ENCODE peak calls at places on chromosomes 16 and 17, in six cellular contexts. G is stimulated activated CD4-positive, alpha-beta T cell treated with anti-CD3 and anti-CD28 coated beads, Interleukin-15, amount 100 ng/mL, for 1 hour; L is GDM1; I is mucosa of gallbladder; B is fibroblast of lung; Y is islet precursor cell. T is an unnamed sample.

GRCh38 chr16:19203374-19203966 is 35.4 kb downstream of the SYT17 start:
- DNase-seq in G (no peak), I (peak), L (no peak), Y (no peak), B (no peak), T (no peak)

GRCh38 chr17:73043686-73044581 is 48.6 kb downstream of the SLC39A11 start:
- DNase-seq in L (no peak), B (peak), I (no peak), G (no peak), Y (no peak), T (no peak)

GRCh38 chr16:29834079-29834478 is 13.8 kb downstream of the MVP start:
- DNase-seq in I (no peak), L (no peak), B (no peak), Y (no peak), G (no peak), T (no peak)

GRCh38 chr17:32497431-32498205 is 10.8 kb downstream of the CDK5R1 start:
- DNase-seq in Y (no peak), B (peak), G (no peak), L (no peak), I (no peak), T (no peak)

GRCh38 chr16:85473909-85474640 is 139.0 kb upstream of the GSE1 start:
- DNase-seq in I (no peak), B (no peak), G (no peak), L (no peak), Y (no peak), T (no peak)

GRCh38 chr16:73848993-73849392 is 447.6 kb upstream of the PSMD7 start:
- DNase-seq in G (no peak), L (no peak), B (no peak), I (no peak), Y (no peak), T (no peak)

GRCh38 chr16:78094166-78094565 is 5.3 kb upstream of the WWOX start:
- DNase-seq in Y (no peak), I (no peak), L (no peak), G (no peak), B (peak), T (peak)

GRCh38 chr17:518047-518735 is 165.6 kb upstream of the RPH3AL start:
- DNase-seq in I (no peak), B (no peak), Y (no peak), L (no peak), G (no peak), T (no peak)

GRCh38 chr17:19302791-19303233 is 59.7 kb downstream of the B9D1 start:
- DNase-seq in Y (no peak), G (no peak), L (no peak), I (no peak), B (no peak), T (peak)

GRCh38 chr16:56510544-56510943 is 9.3 kb downstream of the BBS2 start:
- DNase-seq in I (no peak), Y (no peak), G (no peak), L (no peak), B (no peak), T (no peak)

GRCh38 chr17:30363715-30364202 is 15.0 kb upstream of the CPD start:
- DNase-seq in Y (no peak), G (peak), L (peak), B (peak), I (peak), T (peak)

GRCh38 chr17:6303664-6304063 is 131.3 kb downstream of the AIPL1 start:
- DNase-seq in Y (peak), I (peak), L (no peak), B (peak), G (no peak), T (no peak)

GRCh38 chr17:17018612-17019429 is 23.4 kb upstream of the MPRIP start:
- DNase-seq in B (no peak), G (no peak), L (no peak), Y (peak), I (peak), T (no peak)

GRCh38 chr17:2412561-2413021 is 11.7 kb upstream of the MNT start:
- DNase-seq in G (no peak), Y (peak), B (peak), L (no peak), I (no peak), T (no peak)

GRCh38 chr16:57483725-57484514 is 2.4 kb downstream of the DOK4 start:
- DNase-seq in Y (no peak), I (peak), B (no peak), G (no peak), L (no peak), T (no peak)

GRCh38 chr16:89216315-89217137 is 977 bp upstream of the ZNF778 start:
- DNase-seq in I (peak), L (peak), G (peak), B (peak), Y (peak), T (peak)

GRCh38 chr17:8332688-8333087 is 7.0 kb upstream of the ODF4 start:
- DNase-seq in G (no peak), Y (peak), B (no peak), L (no peak), I (no peak), T (no peak)